ENCODE peak calls at places on chromosomes 11 and 22, in nine cellular contexts. M is tibial artery, T is PC-9, I is trophoblast cell, K is PC-3, U is pancreas, W is lower lobe of right lung, P is neuronal stem cell, H is tibial nerve. C is an unnamed sample.

GRCh38 chr22:48102581-48102980 is 1340.1 kb downstream of the TBC1D22A start:
- DNase-seq in T (no peak), U (no peak), P (no peak), K (no peak), W (no peak), M (no peak), H (no peak), I (no peak), C (peak; percentile 23)

GRCh38 chr11:94106699-94107098 is 21.9 kb upstream of the PANX1 start:
- DNase-seq in I (no peak), K (no peak), U (no peak), M (no peak), P (no peak), W (no peak), H (no peak), T (no peak), C (no peak)

GRCh38 chr22:38732251-38732815 is 23.5 kb downstream of the SUN2 start:
- DNase-seq in U (peak; percentile 72), I (no peak), P (no peak), W (no peak), H (no peak), T (no peak), K (no peak), M (peak; percentile 89), C (no peak)

GRCh38 chr22:37665487-37665886 is 7.0 kb downstream of the PDXP start:
- DNase-seq in P (no peak), T (no peak), I (no peak), U (peak; percentile 27), K (no peak), M (no peak), W (no peak), H (no peak), C (no peak)

GRCh38 chr11:121932646-121933185 is 183.3 kb downstream of the BLID start:
- DNase-seq in U (no peak), M (no peak), K (peak; percentile 92), H (no peak), I (peak; percentile 71), T (peak; percentile 28), P (no peak), W (no peak), C (no peak)

GRCh38 chr11:120170741-120171261 is 32.9 kb upstream of the TRIM29 start:
- DNase-seq in H (peak; percentile 3), P (no peak), T (no peak), U (no peak), K (no peak), I (no peak), M (peak; percentile 55), W (no peak), C (no peak)

GRCh38 chr11:20022363-20023081 is 137.8 kb downstream of the DBX1 start:
- DNase-seq in K (peak; percentile 68), I (peak; percentile 84), P (peak; percentile 81), U (no peak), M (no peak), W (no peak), H (no peak), T (no peak), C (no peak)

GRCh38 chr11:417652-418342 is 3.0 kb upstream of the SIGIRR start:
- DNase-seq in K (no peak), W (peak; percentile 44), I (peak; percentile 82), P (no peak), T (no peak), U (peak; percentile 36), M (no peak), H (no peak), C (no peak)

GRCh38 chr22:41551882-41552582 is 7.8 kb upstream of the POLR3H start:
- DNase-seq in T (no peak), K (no peak), I (no peak), P (no peak), W (no peak), M (no peak), H (no peak), U (no peak), C (no peak)

DNA sequence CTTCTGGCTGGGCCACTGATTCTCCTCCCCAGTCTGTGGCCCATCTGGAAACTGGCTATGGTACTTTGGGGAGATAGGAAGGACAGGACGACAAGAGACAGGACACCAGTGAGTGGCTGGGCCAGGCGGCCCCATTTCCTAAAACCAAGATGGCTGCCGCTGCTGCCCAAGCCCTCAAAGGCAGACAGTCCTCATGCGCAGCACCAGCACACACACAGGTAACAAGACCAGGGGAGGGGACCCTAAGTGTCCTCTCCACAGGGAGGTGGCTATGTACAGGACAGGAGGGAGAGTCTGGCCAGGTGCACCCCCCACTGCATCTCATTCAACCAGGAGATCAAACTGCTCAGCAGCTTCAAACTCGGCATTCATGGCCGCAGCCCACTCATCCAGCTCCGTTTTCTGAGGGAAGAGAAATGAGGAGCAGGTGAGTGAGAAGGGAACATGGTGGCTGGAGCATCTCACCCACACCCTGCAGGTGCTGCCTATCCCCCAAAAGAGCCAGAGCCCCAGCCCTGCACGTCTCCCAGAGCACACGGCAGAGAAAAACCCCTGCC is 5.0 kb downstream of the CDCA5 start:
- DNase-seq in W (no peak), M (no peak), T (peak; percentile 17), H (no peak), I (no peak), U (no peak), K (no peak), P (no peak), C (no peak)
- H3K36me3 ChIP-seq in W (no peaks in the 10 kb centered on the region), M (no peaks in the 10 kb centered on the region), T (peaks cover 10% of the 10 kb centered on the region), H (no peaks in the 10 kb centered on the region), I (peaks cover 41% of the 10 kb centered on the region), U (no peaks in the 10 kb centered on the region), K (peaks cover 41% of the 10 kb centered on the region), P (peaks cover 74% of the 10 kb centered on the region), C (peaks cover 83% of the 10 kb centered on the region)

GRCh38 chr11:2645779-2646118 is 54.0 kb downstream of the KCNQ1OT1 start:
- DNase-seq in T (no peak), P (no peak), U (no peak), K (no peak), W (no peak), M (no peak), H (no peak), I (no peak), C (no peak)

GRCh38 chr11:2643746-2644145 is 56.0 kb downstream of the KCNQ1OT1 start:
- DNase-seq in H (no peak), I (no peak), P (no peak), K (no peak), T (no peak), U (no peak), W (no peak), M (no peak), C (no peak)

GRCh38 chr11:2641623-2642022 is 58.2 kb downstream of the KCNQ1OT1 start:
- DNase-seq in K (no peak), M (no peak), U (no peak), H (no peak), I (no peak), W (no peak), P (no peak), T (no peak), C (no peak)

GRCh38 chr11:2647953-2648352 is 51.8 kb downstream of the KCNQ1OT1 start:
- DNase-seq in W (no peak), K (no peak), T (no peak), P (no peak), I (no peak), H (no peak), U (no peak), M (no peak), C (no peak)

GRCh38 chr11:2644844-2645778 is 54.7 kb downstream of the KCNQ1OT1 start:
- DNase-seq in K (no peak), T (no peak), U (no peak), P (no peak), W (no peak), M (no peak), I (no peak), H (no peak), C (no peak)
- H3K9me3 ChIP-seq in K (peaks cover 30% of the 10 kb centered on the region), T (peaks cover 59% of the 10 kb centered on the region), U (no peaks in the 10 kb centered on the region), P (peaks cover 17% of the 10 kb centered on the region), W (peaks cover 88% of the 10 kb centered on the region), M (peaks cover 2% of the 10 kb centered on the region), I (peaks cover 21% of the 10 kb centered on the region), H (peaks cover 68% of the 10 kb centered on the region), C (peaks cover 58% of the 10 kb centered on the region)

GRCh38 chr22:29171721-29172120 is 34.0 kb upstream of the EMID1 start:
- DNase-seq in U (no peak), T (no peak), P (no peak), M (peak; percentile 59), H (no peak), I (no peak), K (no peak), W (no peak), C (no peak)

GRCh38 chr22:29172216-29172615 is 33.5 kb upstream of the EMID1 start:
- DNase-seq in I (no peak), U (no peak), M (peak; percentile 34), K (no peak), W (no peak), T (no peak), P (no peak), H (no peak), C (no peak)

GRCh38 chr22:29175312-29175835 is 30.3 kb upstream of the EMID1 start:
- DNase-seq in M (no peak), W (no peak), T (no peak), P (no peak), U (no peak), I (no peak), K (no peak), H (no peak), C (no peak)
- H3K27ac ChIP-seq in M (no peak overlapping the region), W (no peak overlapping the region), T (no peak overlapping the region), P (no peak overlapping the region), U (no peak overlapping the region), I (no peak overlapping the region), K (no peak overlapping the region), H (no peak overlapping the region), C (no peak overlapping the region)

GRCh38 chr11:75482310-75482606 is 43.5 kb downstream of the GDPD5 start:
- DNase-seq in W (no peak), H (no peak), U (peak; percentile 56), K (no peak), M (no peak), I (no peak), P (no peak), T (no peak), C (no peak)
- H3K36me3 ChIP-seq in W (no peaks in the 10 kb centered on the region), H (no peaks in the 10 kb centered on the region), U (no peaks in the 10 kb centered on the region), K (no peaks in the 10 kb centered on the region), M (no peaks in the 10 kb centered on the region), I (no peaks in the 10 kb centered on the region), P (no peaks in the 10 kb centered on the region), T (no peaks in the 10 kb centered on the region), C (no peaks in the 10 kb centered on the region)

DNA sequence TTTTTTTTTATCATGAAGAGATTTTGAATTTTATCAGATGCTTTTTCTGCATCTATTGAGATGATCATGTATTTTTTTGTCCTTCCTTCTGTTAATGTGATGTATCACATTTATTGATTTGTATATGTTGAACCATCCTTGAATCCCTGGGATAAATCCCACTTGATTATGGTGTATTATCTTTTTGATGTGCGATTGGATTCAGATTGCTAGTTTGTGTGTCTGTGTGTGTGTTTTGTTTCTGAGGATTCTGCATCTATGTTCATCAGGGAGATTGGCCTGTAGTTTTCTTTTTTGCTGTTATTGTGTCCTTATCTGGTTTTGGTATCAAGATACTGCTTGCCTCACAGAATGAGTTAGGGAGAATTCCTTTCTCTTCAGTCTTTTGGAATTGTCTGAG is 52.6 kb downstream of the KCNQ1OT1 start:
- DNase-seq in M (no peak), I (no peak), H (no peak), T (no peak), W (no peak), U (no peak), K (no peak), P (no peak), C (no peak)
- H3K9me3 ChIP-seq in M (peaks cover 2% of the 10 kb centered on the region), I (peaks cover 26% of the 10 kb centered on the region), H (peaks cover 75% of the 10 kb centered on the region), T (peaks cover 64% of the 10 kb centered on the region), W (peaks cover 80% of the 10 kb centered on the region), U (no peaks in the 10 kb centered on the region), K (peaks cover 36% of the 10 kb centered on the region), P (peaks cover 28% of the 10 kb centered on the region), C (peaks cover 72% of the 10 kb centered on the region)

GRCh38 chr11:1879941-1880720 is 11.6 kb downstream of the PRR33 start:
- DNase-seq in H (peak; percentile 64), M (peak; percentile 83), U (peak; percentile 42), K (no peak), I (no peak), T (no peak), P (no peak), W (peak; percentile 47), C (no peak)
- H3K27ac ChIP-seq in H (peak overlapping the region; percentile 88), M (peak overlapping the region; percentile 67), U (peak overlapping the region; percentile 5), K (no peak overlapping the region), I (no peak overlapping the region), T (no peak overlapping the region), P (no peak overlapping the region), W (peak overlapping the region; percentile 49), C (no peak overlapping the region)